ENCODE peak calls at places on chromosome 13, in six cellular contexts. One of them, this sample, is unnamed.

GRCh38 chr13:92530364-92530763 is 696.2 kb upstream of the GPC6 start:
- DNase-seq in IMR-90: peak; percentile 3
- DNase-seq in transverse colon: no peak
- DNase-seq in uterus: no peak
- DNase-seq in suprapubic skin: no peak
- DNase-seq in esophagus squamous epithelium: no peak
- DNase-seq in this sample: no peak

GRCh38 chr13:108315273-108315672 is 45.8 kb downstream of the TNFSF13B start:
- DNase-seq in IMR-90: no peak
- DNase-seq in transverse colon: no peak
- DNase-seq in uterus: no peak
- DNase-seq in suprapubic skin: no peak
- DNase-seq in esophagus squamous epithelium: no peak
- DNase-seq in this sample: no peak

GRCh38 chr13:39148513-39148961 is 110.3 kb downstream of the NHLRC3 start:
- DNase-seq in IMR-90: no peak
- DNase-seq in transverse colon: no peak
- DNase-seq in uterus: no peak
- DNase-seq in suprapubic skin: no peak
- DNase-seq in esophagus squamous epithelium: no peak
- DNase-seq in this sample: no peak

GRCh38 chr13:80454245-80454644 is 113.3 kb upstream of the SPRY2 start:
- DNase-seq in IMR-90: peak; percentile 1
- DNase-seq in transverse colon: no peak
- DNase-seq in uterus: no peak
- DNase-seq in suprapubic skin: no peak
- DNase-seq in esophagus squamous epithelium: no peak
- DNase-seq in this sample: no peak

GRCh38 chr13:46759861-46760260 is 37.1 kb downstream of the ESD start:
- DNase-seq in IMR-90: no peak
- DNase-seq in transverse colon: peak; percentile 20
- DNase-seq in uterus: no peak
- DNase-seq in suprapubic skin: no peak
- DNase-seq in esophagus squamous epithelium: no peak
- DNase-seq in this sample: no peak

GRCh38 chr13:51945149-51945548 is 66.1 kb downstream of the ATP7B start:
- DNase-seq in IMR-90: no peak
- DNase-seq in transverse colon: no peak
- DNase-seq in uterus: no peak
- DNase-seq in suprapubic skin: peak; percentile 9
- DNase-seq in esophagus squamous epithelium: no peak
- DNase-seq in this sample: no peak

GRCh38 chr13:100175078-100175802 is 86.3 kb downstream of the PCCA start:
- DNase-seq in IMR-90: no peak
- DNase-seq in transverse colon: no peak
- DNase-seq in uterus: no peak
- DNase-seq in suprapubic skin: no peak
- DNase-seq in esophagus squamous epithelium: no peak
- DNase-seq in this sample: no peak

GRCh38 chr13:107023335-107023734 is 455.4 kb upstream of the ARGLU1 start:
- DNase-seq in IMR-90: no peak
- DNase-seq in transverse colon: no peak
- DNase-seq in uterus: no peak
- DNase-seq in suprapubic skin: no peak
- DNase-seq in esophagus squamous epithelium: no peak
- DNase-seq in this sample: no peak

GRCh38 chr13:44969858-44970484 is 19.3 kb downstream of the NUFIP1 start:
- DNase-seq in IMR-90: peak; percentile 71
- DNase-seq in transverse colon: no peak
- DNase-seq in uterus: no peak
- DNase-seq in suprapubic skin: no peak
- DNase-seq in esophagus squamous epithelium: no peak
- DNase-seq in this sample: no peak

GRCh38 chr13:27076411-27076810 is 95.2 kb downstream of the USP12 start:
- DNase-seq in IMR-90: peak; percentile 41
- DNase-seq in transverse colon: no peak
- DNase-seq in uterus: no peak
- DNase-seq in suprapubic skin: no peak
- DNase-seq in esophagus squamous epithelium: no peak
- DNase-seq in this sample: no peak

GRCh38 chr13:30022256-30022655 is 171.8 kb upstream of the UBL3 start:
- DNase-seq in IMR-90: no peak
- DNase-seq in transverse colon: no peak
- DNase-seq in uterus: no peak
- DNase-seq in suprapubic skin: no peak
- DNase-seq in esophagus squamous epithelium: no peak
- DNase-seq in this sample: no peak

GRCh38 chr13:40762849-40763248 is 8.1 kb downstream of the MRPS31 start:
- DNase-seq in IMR-90: peak; percentile 65
- DNase-seq in transverse colon: no peak
- DNase-seq in uterus: no peak
- DNase-seq in suprapubic skin: no peak
- DNase-seq in esophagus squamous epithelium: no peak
- DNase-seq in this sample: no peak

GRCh38 chr13:19888799-19889198 is 25.4 kb upstream of the ZMYM5 start:
- DNase-seq in IMR-90: peak; percentile 38
- DNase-seq in transverse colon: no peak
- DNase-seq in uterus: no peak
- DNase-seq in suprapubic skin: no peak
- DNase-seq in esophagus squamous epithelium: no peak
- DNase-seq in this sample: no peak

GRCh38 chr13:31209172-31209818 is 9.5 kb downstream of the B3GLCT start:
- DNase-seq in IMR-90: peak; percentile 36
- DNase-seq in transverse colon: peak; percentile 11
- DNase-seq in uterus: peak; percentile 69
- DNase-seq in suprapubic skin: no peak
- DNase-seq in esophagus squamous epithelium: no peak
- DNase-seq in this sample: peak; percentile 38

GRCh38 chr13:108326318-108326717 is 56.8 kb downstream of the TNFSF13B start:
- DNase-seq in IMR-90: no peak
- DNase-seq in transverse colon: no peak
- DNase-seq in uterus: no peak
- DNase-seq in suprapubic skin: no peak
- DNase-seq in esophagus squamous epithelium: no peak
- DNase-seq in this sample: no peak

GRCh38 chr13:105290596-105290995 is 1244.9 kb downstream of the EFNB2 start:
- DNase-seq in IMR-90: no peak
- DNase-seq in transverse colon: no peak
- DNase-seq in uterus: no peak
- DNase-seq in suprapubic skin: no peak
- DNase-seq in esophagus squamous epithelium: no peak
- DNase-seq in this sample: no peak

GRCh38 chr13:113371061-113371460 is 7.1 kb upstream of the GRTP1 start:
- DNase-seq in IMR-90: no peak
- DNase-seq in transverse colon: no peak
- DNase-seq in uterus: no peak
- DNase-seq in suprapubic skin: peak; percentile 61
- DNase-seq in esophagus squamous epithelium: no peak
- DNase-seq in this sample: no peak

GRCh38 chr13:59442946-59443345 is 720.8 kb downstream of the DIAPH3 start:
- DNase-seq in IMR-90: peak; percentile 45
- DNase-seq in transverse colon: no peak
- DNase-seq in uterus: no peak
- DNase-seq in suprapubic skin: no peak
- DNase-seq in esophagus squamous epithelium: no peak
- DNase-seq in this sample: no peak

GRCh38 chr13:111485491-111486250 is 165.2 kb downstream of the TEX29 start:
- DNase-seq in IMR-90: no peak
- DNase-seq in transverse colon: no peak
- DNase-seq in uterus: no peak
- DNase-seq in suprapubic skin: peak; percentile 72
- DNase-seq in esophagus squamous epithelium: no peak
- DNase-seq in this sample: no peak

GRCh38 chr13:110233181-110233641 is 73.7 kb downstream of the COL4A1 start:
- DNase-seq in IMR-90: peak; percentile 91
- DNase-seq in transverse colon: no peak
- DNase-seq in uterus: peak; percentile 79
- DNase-seq in suprapubic skin: peak; percentile 88
- DNase-seq in esophagus squamous epithelium: no peak
- DNase-seq in this sample: no peak

GRCh38 chr13:73390100-73390499 is 331.3 kb downstream of the KLF5 start:
- DNase-seq in IMR-90: no peak
- DNase-seq in transverse colon: no peak
- DNase-seq in uterus: no peak
- DNase-seq in suprapubic skin: no peak
- DNase-seq in esophagus squamous epithelium: no peak
- DNase-seq in this sample: no peak

GRCh38 chr13:30892966-30893365 is 13.1 kb upstream of the MEDAG start:
- DNase-seq in IMR-90: peak; percentile 48
- DNase-seq in transverse colon: no peak
- DNase-seq in uterus: peak; percentile 71
- DNase-seq in suprapubic skin: peak; percentile 89
- DNase-seq in esophagus squamous epithelium: no peak
- DNase-seq in this sample: no peak

GRCh38 chr13:46184277-46184699 is 2.3 kb upstream of the LCP1 start:
- DNase-seq in IMR-90: no peak
- DNase-seq in transverse colon: peak; percentile 52
- DNase-seq in uterus: no peak
- DNase-seq in suprapubic skin: no peak
- DNase-seq in esophagus squamous epithelium: no peak
- DNase-seq in this sample: peak; percentile 24

GRCh38 chr13:112057736-112058518 is 9.0 kb upstream of the SOX1 start:
- DNase-seq in IMR-90: no peak
- DNase-seq in transverse colon: no peak
- DNase-seq in uterus: no peak
- DNase-seq in suprapubic skin: peak; percentile 68
- DNase-seq in esophagus squamous epithelium: no peak
- DNase-seq in this sample: no peak

GRCh38 chr13:63880705-63881104 is 2465.1 kb upstream of the PCDH20 start:
- DNase-seq in IMR-90: no peak
- DNase-seq in transverse colon: no peak
- DNase-seq in uterus: no peak
- DNase-seq in suprapubic skin: no peak
- DNase-seq in esophagus squamous epithelium: no peak
- DNase-seq in this sample: no peak

GRCh38 chr13:48126944-48127814 is 32.3 kb upstream of the MED4 start:
- DNase-seq in IMR-90: peak; percentile 60
- DNase-seq in transverse colon: peak; percentile 19
- DNase-seq in uterus: peak; percentile 57
- DNase-seq in suprapubic skin: no peak
- DNase-seq in esophagus squamous epithelium: no peak
- DNase-seq in this sample: peak; percentile 24

GRCh38 chr13:97242755-97243497 is 20.8 kb downstream of the MBNL2 start:
- DNase-seq in IMR-90: no peak
- DNase-seq in transverse colon: no peak
- DNase-seq in uterus: no peak
- DNase-seq in suprapubic skin: no peak
- DNase-seq in esophagus squamous epithelium: no peak
- DNase-seq in this sample: no peak
- H3K27ac ChIP-seq in IMR-90: no peak overlapping the region
- H3K27ac ChIP-seq in transverse colon: peak overlapping the region; percentile 72
- H3K27ac ChIP-seq in uterus: peak overlapping the region; percentile 62
- H3K27ac ChIP-seq in suprapubic skin: peak overlapping the region; percentile 73
- H3K27ac ChIP-seq in esophagus squamous epithelium: peak overlapping the region; percentile 66
- H3K27ac ChIP-seq in this sample: peak overlapping the region; percentile 24

GRCh38 chr13:50909605-50910482 is at the start of gene RNASEH2B:
- DNase-seq in IMR-90: peak; percentile 40
- DNase-seq in transverse colon: peak; percentile 73
- DNase-seq in uterus: peak; percentile 57
- DNase-seq in suprapubic skin: peak; percentile 82
- DNase-seq in esophagus squamous epithelium: peak; percentile 8
- DNase-seq in this sample: peak; percentile 76
- TF ChIP-seq POLR2A in IMR-90: peak; percentile 78
- TF ChIP-seq POLR2A in transverse colon: peak; percentile 69
- TF ChIP-seq POLR2A in uterus: peak; percentile 9
- TF ChIP-seq POLR2A in suprapubic skin: peak; percentile 72
- TF ChIP-seq POLR2A in esophagus squamous epithelium: no peak
- TF ChIP-seq POLR2A in this sample: no peak

GRCh38 chr13:33206945-33207615 is 78.5 kb downstream of the STARD13 start:
- DNase-seq in IMR-90: no peak
- DNase-seq in transverse colon: no peak
- DNase-seq in uterus: no peak
- DNase-seq in suprapubic skin: no peak
- DNase-seq in esophagus squamous epithelium: no peak
- DNase-seq in this sample: no peak

GRCh38 chr13:33206425-33206824 is 79.1 kb downstream of the STARD13 start:
- DNase-seq in IMR-90: peak; percentile 76
- DNase-seq in transverse colon: no peak
- DNase-seq in uterus: no peak
- DNase-seq in suprapubic skin: no peak
- DNase-seq in esophagus squamous epithelium: no peak
- DNase-seq in this sample: no peak

GRCh38 chr13:33208290-33208990 is 77.1 kb downstream of the STARD13 start:
- DNase-seq in IMR-90: no peak
- DNase-seq in transverse colon: no peak
- DNase-seq in uterus: no peak
- DNase-seq in suprapubic skin: no peak
- DNase-seq in esophagus squamous epithelium: no peak
- DNase-seq in this sample: no peak

GRCh38 chr13:33205804-33206221 is 79.7 kb downstream of the STARD13 start:
- DNase-seq in IMR-90: peak; percentile 62
- DNase-seq in transverse colon: no peak
- DNase-seq in uterus: no peak
- DNase-seq in suprapubic skin: no peak
- DNase-seq in esophagus squamous epithelium: no peak
- DNase-seq in this sample: no peak

GRCh38 chr13:33207616-33207964 is 78.0 kb downstream of the STARD13 start:
- DNase-seq in IMR-90: peak; percentile 98
- DNase-seq in transverse colon: no peak
- DNase-seq in uterus: no peak
- DNase-seq in suprapubic skin: no peak
- DNase-seq in esophagus squamous epithelium: no peak
- DNase-seq in this sample: peak; percentile 48
- H3K27ac ChIP-seq in IMR-90: peak overlapping the region; percentile 61
- H3K27ac ChIP-seq in transverse colon: peak overlapping the region; percentile 71
- H3K27ac ChIP-seq in uterus: peak overlapping the region; percentile 76
- H3K27ac ChIP-seq in suprapubic skin: peak overlapping the region; percentile 71
- H3K27ac ChIP-seq in esophagus squamous epithelium: peak overlapping the region; percentile 83
- H3K27ac ChIP-seq in this sample: peak overlapping the region; percentile 47

GRCh38 chr13:88656751-88657150 is 985.6 kb downstream of the SLITRK5 start:
- DNase-seq in IMR-90: no peak
- DNase-seq in transverse colon: no peak
- DNase-seq in uterus: no peak
- DNase-seq in suprapubic skin: no peak
- DNase-seq in esophagus squamous epithelium: no peak
- DNase-seq in this sample: no peak

GRCh38 chr13:88648598-88649373 is 977.6 kb downstream of the SLITRK5 start:
- DNase-seq in IMR-90: no peak
- DNase-seq in transverse colon: no peak
- DNase-seq in uterus: no peak
- DNase-seq in suprapubic skin: no peak
- DNase-seq in esophagus squamous epithelium: no peak
- DNase-seq in this sample: no peak

GRCh38 chr13:88649855-88650254 is 978.7 kb downstream of the SLITRK5 start:
- DNase-seq in IMR-90: no peak
- DNase-seq in transverse colon: no peak
- DNase-seq in uterus: no peak
- DNase-seq in suprapubic skin: no peak
- DNase-seq in esophagus squamous epithelium: no peak
- DNase-seq in this sample: no peak

DNA sequence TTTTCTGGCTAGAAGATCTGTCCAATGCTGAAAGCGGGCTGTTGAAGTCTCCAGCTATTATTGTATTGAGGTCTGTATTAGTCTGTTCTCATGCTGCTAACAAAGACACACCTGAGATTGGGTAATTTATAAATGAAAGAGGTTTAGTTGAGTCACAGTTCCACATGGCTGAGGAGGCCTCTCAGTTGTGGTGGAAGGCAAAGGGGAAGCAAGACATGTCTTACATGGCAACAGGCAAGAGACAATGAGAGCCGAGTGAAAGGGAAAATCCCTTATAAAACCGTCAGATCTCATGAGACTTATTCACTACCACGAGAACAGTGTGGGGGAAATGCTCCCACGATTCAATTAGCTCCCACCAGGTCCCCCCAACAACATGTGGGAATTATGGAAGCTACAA is 980.4 kb downstream of the SLITRK5 start:
- DNase-seq in IMR-90: no peak
- DNase-seq in transverse colon: no peak
- DNase-seq in uterus: no peak
- DNase-seq in suprapubic skin: no peak
- DNase-seq in esophagus squamous epithelium: no peak
- DNase-seq in this sample: no peak
- TF ChIP-seq POLR2A in IMR-90: no peak
- TF ChIP-seq POLR2A in transverse colon: no peak
- TF ChIP-seq POLR2A in uterus: no peak
- TF ChIP-seq POLR2A in suprapubic skin: no peak
- TF ChIP-seq POLR2A in esophagus squamous epithelium: no peak
- TF ChIP-seq POLR2A in this sample: no peak

This sample was measured in adrenal gland.